ENCODE peak calls at places on chromosomes 2 and 18, in seven cellular contexts. E is lung, W is HCT116, I is AG10803, M is NB4, U is foreskin fibroblast, J is RWPE2. O is an unnamed sample.

GRCh38 chr2:121486191-121486590 is 44.5 kb upstream of the RNU4ATAC start:
- DNase-seq in E (no peak), W (no peak), I (no peak), M (no peak), U (no peak), J (no peak), O (no peak)

GRCh38 chr18:55470826-55471225 is 117.2 kb downstream of the TCF4 start:
- DNase-seq in E (no peak), W (no peak), I (no peak), M (no peak), U (no peak), J (no peak), O (no peak)

GRCh38 chr2:134279417-134279816 is 25.5 kb downstream of the MGAT5 start:
- DNase-seq in E (no peak), W (no peak), I (no peak), M (no peak), U (no peak), J (no peak), O (no peak)

GRCh38 chr2:231429916-231430315 is 34.4 kb downstream of the NCL start:
- DNase-seq in E (no peak), W (no peak), I (no peak), M (no peak), U (no peak), J (no peak), O (no peak)

GRCh38 chr2:77520981-77521380 is 1.2 kb downstream of the LRRTM4 start:
- DNase-seq in E (no peak), W (no peak), I (no peak), M (no peak), U (no peak), J (no peak), O (no peak)

GRCh38 chr2:241994086-241994485 is 124.6 kb downstream of the RTP5 start:
- DNase-seq in E (no peak), W (no peak), I (no peak), M (no peak), U (no peak), J (no peak), O (no peak)

GRCh38 chr2:10477443-10478297 is 29.5 kb upstream of the ODC1 start:
- DNase-seq in E (no peak), W (no peak), I (no peak), M (peak), U (no peak), J (no peak), O (no peak)

GRCh38 chr2:62216616-62217015 is 20.7 kb downstream of the B3GNT2 start:
- DNase-seq in E (no peak), W (no peak), I (peak), M (peak), U (peak), J (no peak), O (peak)

GRCh38 chr2:128568106-128568505 is 249.4 kb upstream of the HS6ST1 start:
- DNase-seq in E (peak), W (no peak), I (no peak), M (no peak), U (no peak), J (no peak), O (no peak)

GRCh38 chr18:79597176-79598045 is 82.2 kb upstream of the CTDP1 start:
- DNase-seq in E (no peak), W (no peak), I (no peak), M (no peak), U (no peak), J (peak), O (no peak)

GRCh38 chr2:44107086-44107740 is 61.5 kb upstream of the PPM1B start:
- DNase-seq in E (no peak), W (no peak), I (no peak), M (no peak), U (no peak), J (no peak), O (no peak)

GRCh38 chr2:237178396-237178795 is 92.7 kb downstream of the COPS8 start:
- DNase-seq in E (no peak), W (no peak), I (peak), M (no peak), U (peak), J (no peak), O (peak)

GRCh38 chr2:223580951-223581350 is 21.2 kb downstream of the SCG2 start:
- DNase-seq in E (no peak), W (no peak), I (peak), M (no peak), U (peak), J (no peak), O (peak)

GRCh38 chr18:22872894-22873537 is 60.1 kb upstream of the RBBP8 start:
- DNase-seq in E (no peak), W (no peak), I (no peak), M (no peak), U (no peak), J (no peak), O (no peak)

GRCh38 chr2:240269886-240270285 is 129.4 kb upstream of the OTOS start:
- DNase-seq in E (no peak), W (no peak), I (no peak), M (no peak), U (no peak), J (no peak), O (no peak)

GRCh38 chr2:132550285-132550684 is 119.7 kb downstream of the LYPD1 start:
- DNase-seq in E (no peak), W (no peak), I (no peak), M (no peak), U (no peak), J (no peak), O (no peak)

GRCh38 chr2:30417253-30417652 is 29.8 kb upstream of the LCLAT1 start:
- DNase-seq in E (no peak), W (no peak), I (peak), M (no peak), U (no peak), J (no peak), O (no peak)

GRCh38 chr18:78671551-78671950 is 308.1 kb upstream of the SALL3 start:
- DNase-seq in E (no peak), W (no peak), I (no peak), M (no peak), U (no peak), J (no peak), O (no peak)

GRCh38 chr2:28772351-28772750 is 20.7 kb downstream of the PPP1CB start:
- DNase-seq in E (no peak), W (no peak), I (no peak), M (no peak), U (no peak), J (no peak), O (no peak)

GRCh38 chr2:234137400-234138014 is 87.0 kb downstream of the SPP2 start:
- DNase-seq in E (no peak), W (no peak), I (peak), M (no peak), U (no peak), J (no peak), O (no peak)

GRCh38 chr2:172252154-172252553 is 149.5 kb upstream of the DLX2 start:
- DNase-seq in E (no peak), W (no peak), I (no peak), M (peak), U (no peak), J (no peak), O (no peak)

GRCh38 chr2:75277111-75277510 is 77.8 kb upstream of the TACR1 start:
- DNase-seq in E (no peak), W (no peak), I (peak), M (no peak), U (peak), J (no peak), O (no peak)

GRCh38 chr2:25920326-25920725 is 42.0 kb upstream of the ASXL2 start:
- DNase-seq in E (no peak), W (no peak), I (peak), M (no peak), U (peak), J (no peak), O (peak)

GRCh38 chr2:66541646-66542045 is 106.7 kb downstream of the MEIS1 start:
- DNase-seq in E (no peak), W (no peak), I (no peak), M (no peak), U (no peak), J (no peak), O (no peak)

GRCh38 chr18:75111673-75112485 is 97.1 kb downstream of the PTGR3 start:
- DNase-seq in E (no peak), W (no peak), I (no peak), M (no peak), U (no peak), J (no peak), O (no peak)

GRCh38 chr2:72023678-72024390 is 123.8 kb downstream of the CYP26B1 start:
- DNase-seq in E (no peak), W (no peak), I (no peak), M (no peak), U (no peak), J (peak), O (no peak)

DNA sequence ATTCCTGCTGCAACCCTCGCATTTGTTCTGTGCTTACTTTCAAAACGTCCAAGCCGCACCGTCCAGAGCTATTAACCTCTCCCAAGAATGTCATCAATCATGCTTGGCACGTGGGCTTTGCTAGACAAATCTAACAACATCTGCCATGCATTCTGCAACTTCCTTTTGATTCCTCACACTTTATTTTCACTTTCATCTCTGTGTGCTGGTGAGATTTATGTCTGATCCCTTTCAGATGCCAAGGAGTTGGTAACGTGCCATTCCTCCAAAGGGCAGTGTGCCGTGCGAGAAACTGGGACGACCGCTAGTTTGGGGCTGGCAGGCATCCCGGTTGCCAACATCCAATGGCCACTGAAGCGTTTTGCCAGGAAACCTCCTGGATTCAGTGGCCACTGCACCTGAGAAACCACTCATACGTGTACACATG is 230.0 kb upstream of the PARD3B start:
- DNase-seq in E (no peak), W (no peak), I (peak), M (no peak), U (no peak), J (no peak), O (peak)
- H3K4me3 ChIP-seq in E (no peak), W (no peak), I (peak), M (no peak), U (no peak), J (no peak), O (no peak)

GRCh38 chr2:205324355-205324754 is 357.9 kb upstream of the NRP2 start:
- DNase-seq in E (no peak), W (no peak), I (no peak), M (no peak), U (no peak), J (no peak), O (no peak)

GRCh38 chr2:205321240-205321639 is 361.1 kb upstream of the NRP2 start:
- DNase-seq in E (no peak), W (no peak), I (peak), M (no peak), U (no peak), J (no peak), O (no peak)

DNA sequence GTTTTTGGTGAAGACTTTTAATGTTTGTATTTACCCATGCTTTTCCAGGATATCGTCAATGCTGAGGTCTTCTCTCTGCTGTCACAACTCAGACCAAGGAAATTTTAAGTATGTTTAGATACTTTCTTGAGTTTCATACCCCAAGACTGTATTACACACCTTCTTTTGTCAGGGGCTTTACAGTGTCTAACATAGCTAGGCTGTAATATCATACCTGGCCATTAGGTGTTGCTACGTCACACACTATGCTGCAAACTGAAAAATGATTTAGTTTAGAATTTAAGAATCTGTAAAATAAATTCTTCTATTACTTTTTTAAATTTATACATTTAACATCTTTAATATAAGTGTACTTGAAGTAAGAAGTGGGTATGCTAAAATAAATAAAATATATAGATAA is 358.4 kb upstream of the NRP2 start:
- DNase-seq in E (no peak), W (no peak), I (no peak), M (no peak), U (peak), J (no peak), O (no peak)
- TF ChIP-seq CTCF in E (no peak), W (peak), I (peak), M (no peak), U (peak), J (peak), O (peak)

GRCh38 chr18:58995663-58996062 is 131.0 kb downstream of the ZNF532 start:
- DNase-seq in E (no peak), W (no peak), I (no peak), M (no peak), U (no peak), J (no peak), O (no peak)

GRCh38 chr18:59001166-59001565 is 136.5 kb downstream of the ZNF532 start:
- DNase-seq in E (peak), W (no peak), I (no peak), M (no peak), U (no peak), J (no peak), O (no peak)

GRCh38 chr18:58996131-58996632 is 131.5 kb downstream of the ZNF532 start:
- DNase-seq in E (no peak), W (no peak), I (peak), M (no peak), U (peak), J (no peak), O (no peak)

GRCh38 chr18:58998421-58999203 is 133.9 kb downstream of the ZNF532 start:
- DNase-seq in E (peak), W (no peak), I (peak), M (peak), U (peak), J (no peak), O (no peak)

GRCh38 chr18:58997811-58998337 is 133.2 kb downstream of the ZNF532 start:
- DNase-seq in E (no peak), W (no peak), I (peak), M (no peak), U (peak), J (no peak), O (peak)
- H3K4me3 ChIP-seq in E (no peak), W (no peak), I (no peak), M (no peak), U (no peak), J (no peak), O (no peak)

GRCh38 chr18:61582205-61582710 is 249.0 kb downstream of the CDH20 start:
- DNase-seq in E (no peak), W (no peak), I (no peak), M (no peak), U (no peak), J (no peak), O (no peak)
- TF ChIP-seq CTCF in E (no peak), W (no peak), I (no peak), M (no peak), U (no peak), J (peak), O (no peak)